ENCODE peak calls at places on chromosomes 1 and 21, in six cellular contexts. One of them, this sample, is unnamed.

GRCh38 chr1:233614173-233614742 is 352 bp downstream of the KCNK1 start:
- DNase-seq in heart right ventricle: no peak
- DNase-seq in GM23338: peak; percentile 65
- DNase-seq in fibroblast of the aortic adventitia: peak; percentile 47
- DNase-seq in AG10803: peak; percentile 45
- DNase-seq in pancreas: peak; percentile 51
- DNase-seq in this sample: peak; percentile 34

GRCh38 chr21:35611752-35612151 is 448.6 kb downstream of the SETD4 start:
- DNase-seq in heart right ventricle: no peak
- DNase-seq in fibroblast of the aortic adventitia: peak; percentile 52
- DNase-seq in GM23338: no peak
- DNase-seq in pancreas: no peak
- DNase-seq in AG10803: peak; percentile 16
- DNase-seq in this sample: no peak

GRCh38 chr1:219883400-219884332 is 44.7 kb downstream of the SLC30A10 start:
- DNase-seq in heart right ventricle: no peak
- DNase-seq in AG10803: no peak
- DNase-seq in GM23338: peak; percentile 51
- DNase-seq in fibroblast of the aortic adventitia: no peak
- DNase-seq in pancreas: no peak
- DNase-seq in this sample: no peak

GRCh38 chr1:228309548-228310067 is 97.0 kb downstream of the TRIM11 start:
- DNase-seq in fibroblast of the aortic adventitia: no peak
- DNase-seq in GM23338: no peak
- DNase-seq in AG10803: no peak
- DNase-seq in heart right ventricle: no peak
- DNase-seq in pancreas: no peak
- DNase-seq in this sample: no peak

GRCh38 chr21:30463713-30464112 is 16.5 kb downstream of the KRTAP19-1 start:
- DNase-seq in fibroblast of the aortic adventitia: no peak
- DNase-seq in heart right ventricle: no peak
- DNase-seq in GM23338: peak; percentile 67
- DNase-seq in AG10803: no peak
- DNase-seq in pancreas: no peak
- DNase-seq in this sample: peak; percentile 14

GRCh38 chr21:39217356-39218081 is 34.3 kb upstream of the PSMG1 start:
- DNase-seq in heart right ventricle: no peak
- DNase-seq in pancreas: no peak
- DNase-seq in AG10803: no peak
- DNase-seq in GM23338: no peak
- DNase-seq in fibroblast of the aortic adventitia: no peak
- DNase-seq in this sample: no peak

GRCh38 chr1:89701746-89702241 is 68.9 kb downstream of the LRRC8C start:
- DNase-seq in heart right ventricle: peak; percentile 9
- DNase-seq in GM23338: no peak
- DNase-seq in pancreas: no peak
- DNase-seq in AG10803: no peak
- DNase-seq in fibroblast of the aortic adventitia: peak; percentile 78
- DNase-seq in this sample: peak; percentile 63

GRCh38 chr1:221795400-221795799 is 53.5 kb upstream of the DUSP10 start:
- DNase-seq in heart right ventricle: no peak
- DNase-seq in AG10803: no peak
- DNase-seq in GM23338: no peak
- DNase-seq in pancreas: no peak
- DNase-seq in fibroblast of the aortic adventitia: no peak
- DNase-seq in this sample: no peak

GRCh38 chr1:220878223-220879081 is 791 bp upstream of the HLX start:
- DNase-seq in fibroblast of the aortic adventitia: no peak
- DNase-seq in heart right ventricle: peak; percentile 42
- DNase-seq in AG10803: no peak
- DNase-seq in GM23338: peak; percentile 38
- DNase-seq in pancreas: peak; percentile 46
- DNase-seq in this sample: no peak

GRCh38 chr1:234659538-234659937 is 49.6 kb upstream of the IRF2BP2 start:
- DNase-seq in fibroblast of the aortic adventitia: peak; percentile 75
- DNase-seq in AG10803: peak; percentile 69
- DNase-seq in GM23338: no peak
- DNase-seq in heart right ventricle: no peak
- DNase-seq in pancreas: no peak
- DNase-seq in this sample: peak; percentile 73

GRCh38 chr1:29243023-29243862 is 6.9 kb downstream of the PTPRU start:
- DNase-seq in GM23338: no peak
- DNase-seq in AG10803: no peak
- DNase-seq in pancreas: no peak
- DNase-seq in heart right ventricle: no peak
- DNase-seq in fibroblast of the aortic adventitia: no peak
- DNase-seq in this sample: no peak

GRCh38 chr1:3369437-3370076 is 84.9 kb upstream of the ARHGEF16 start:
- DNase-seq in heart right ventricle: peak; percentile 57
- DNase-seq in pancreas: no peak
- DNase-seq in GM23338: no peak
- DNase-seq in AG10803: peak; percentile 85
- DNase-seq in fibroblast of the aortic adventitia: peak; percentile 100
- DNase-seq in this sample: peak; percentile 90

GRCh38 chr1:72623299-72623708 is 341.0 kb upstream of the NEGR1 start:
- DNase-seq in heart right ventricle: no peak
- DNase-seq in pancreas: no peak
- DNase-seq in fibroblast of the aortic adventitia: peak; percentile 60
- DNase-seq in AG10803: peak; percentile 56
- DNase-seq in GM23338: peak; percentile 81
- DNase-seq in this sample: peak; percentile 43

GRCh38 chr1:54253480-54253879 is 53.5 kb downstream of the MRPL37 start:
- DNase-seq in fibroblast of the aortic adventitia: peak; percentile 84
- DNase-seq in GM23338: no peak
- DNase-seq in pancreas: no peak
- DNase-seq in heart right ventricle: peak; percentile 32
- DNase-seq in AG10803: peak; percentile 86
- DNase-seq in this sample: peak; percentile 92

GRCh38 chr1:208004851-208005250 is 93.9 kb upstream of the CD34 start:
- DNase-seq in GM23338: no peak
- DNase-seq in AG10803: peak; percentile 66
- DNase-seq in fibroblast of the aortic adventitia: peak; percentile 67
- DNase-seq in pancreas: no peak
- DNase-seq in heart right ventricle: no peak
- DNase-seq in this sample: peak; percentile 60

GRCh38 chr1:206735553-206736031 is 35.0 kb upstream of the IL19 start:
- DNase-seq in fibroblast of the aortic adventitia: peak; percentile 27
- DNase-seq in GM23338: no peak
- DNase-seq in AG10803: no peak
- DNase-seq in heart right ventricle: no peak
- DNase-seq in pancreas: peak; percentile 15
- DNase-seq in this sample: peak; percentile 56

GRCh38 chr1:224928906-224929305 is 569 bp upstream of the DNAH14 start:
- DNase-seq in heart right ventricle: no peak
- DNase-seq in AG10803: no peak
- DNase-seq in pancreas: no peak
- DNase-seq in GM23338: no peak
- DNase-seq in fibroblast of the aortic adventitia: no peak
- DNase-seq in this sample: no peak

GRCh38 chr21:42855143-42855936 is 24.0 kb downstream of the WDR4 start:
- DNase-seq in AG10803: no peak
- DNase-seq in fibroblast of the aortic adventitia: no peak
- DNase-seq in GM23338: no peak
- DNase-seq in heart right ventricle: no peak
- DNase-seq in pancreas: no peak
- DNase-seq in this sample: no peak

GRCh38 chr21:43267391-43268085 is 98.7 kb downstream of the CRYAA start:
- DNase-seq in pancreas: no peak
- DNase-seq in AG10803: no peak
- DNase-seq in GM23338: no peak
- DNase-seq in fibroblast of the aortic adventitia: no peak
- DNase-seq in heart right ventricle: no peak
- DNase-seq in this sample: no peak

GRCh38 chr1:110478241-110478640 is 27.3 kb downstream of the PROK1 start:
- DNase-seq in GM23338: no peak
- DNase-seq in pancreas: no peak
- DNase-seq in heart right ventricle: no peak
- DNase-seq in AG10803: no peak
- DNase-seq in fibroblast of the aortic adventitia: no peak
- DNase-seq in this sample: no peak

GRCh38 chr1:110482662-110483307 is 31.8 kb downstream of the PROK1 start:
- DNase-seq in AG10803: no peak
- DNase-seq in heart right ventricle: no peak
- DNase-seq in fibroblast of the aortic adventitia: no peak
- DNase-seq in GM23338: peak; percentile 51
- DNase-seq in pancreas: no peak
- DNase-seq in this sample: no peak

GRCh38 chr1:110481968-110482623 is 31.1 kb downstream of the PROK1 start:
- DNase-seq in GM23338: peak; percentile 34
- DNase-seq in pancreas: no peak
- DNase-seq in AG10803: peak; percentile 16
- DNase-seq in heart right ventricle: no peak
- DNase-seq in fibroblast of the aortic adventitia: peak; percentile 19
- DNase-seq in this sample: no peak

GRCh38 chr1:110478886-110479285 is 27.9 kb downstream of the PROK1 start:
- DNase-seq in fibroblast of the aortic adventitia: no peak
- DNase-seq in AG10803: no peak
- DNase-seq in heart right ventricle: no peak
- DNase-seq in pancreas: no peak
- DNase-seq in GM23338: no peak
- DNase-seq in this sample: no peak

DNA sequence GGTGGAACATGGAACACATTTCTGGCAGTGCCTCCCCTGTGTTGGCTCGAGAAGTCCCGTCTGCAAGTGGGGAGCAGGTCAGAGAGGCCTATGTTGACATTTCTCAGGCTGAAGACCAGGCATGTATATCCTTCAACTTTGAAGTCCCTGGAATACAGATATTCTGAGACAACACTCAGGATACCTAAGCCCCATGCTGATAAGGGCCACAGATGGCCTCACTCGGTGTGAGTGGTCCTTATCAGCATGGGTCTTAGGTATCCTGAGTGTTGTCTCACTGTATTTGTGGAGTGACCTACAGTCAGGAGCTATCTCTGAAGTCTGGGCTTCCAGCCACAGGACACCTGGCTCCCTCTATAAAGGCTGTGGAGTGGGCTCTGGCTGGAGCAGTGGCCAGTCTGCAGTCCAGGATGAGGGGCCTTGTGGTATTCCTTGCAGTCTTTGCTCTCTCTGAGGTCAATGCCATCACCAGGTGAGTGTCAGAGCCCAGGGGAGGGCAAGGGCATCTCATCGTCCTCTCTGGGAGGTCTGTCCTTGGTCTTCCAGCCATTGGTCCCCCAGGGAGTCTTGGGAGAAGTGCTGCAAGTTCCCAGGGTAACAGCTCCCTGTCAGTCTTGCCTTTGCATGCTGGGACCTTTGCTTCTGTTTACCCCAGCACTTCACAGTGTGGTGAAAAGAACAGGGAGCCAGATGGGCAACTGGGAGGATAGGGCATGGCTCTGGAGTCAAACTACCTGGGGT is 29.6 kb downstream of the PROK1 start:
- DNase-seq in pancreas: no peak
- DNase-seq in heart right ventricle: no peak
- DNase-seq in fibroblast of the aortic adventitia: no peak
- DNase-seq in AG10803: no peak
- DNase-seq in GM23338: no peak
- DNase-seq in this sample: no peak
- H3K4me3 ChIP-seq in pancreas: no peak overlapping the region
- H3K4me3 ChIP-seq in heart right ventricle: no peak overlapping the region
- H3K4me3 ChIP-seq in fibroblast of the aortic adventitia: no peak overlapping the region
- H3K4me3 ChIP-seq in AG10803: no peak overlapping the region
- H3K4me3 ChIP-seq in GM23338: no peak overlapping the region
- H3K4me3 ChIP-seq in this sample: no peak overlapping the region

GRCh38 chr21:31875424-31876097 is 2.7 kb downstream of the HUNK start:
- DNase-seq in pancreas: no peak
- DNase-seq in GM23338: no peak
- DNase-seq in heart right ventricle: no peak
- DNase-seq in fibroblast of the aortic adventitia: no peak
- DNase-seq in AG10803: peak; percentile 58
- DNase-seq in this sample: peak; percentile 7

GRCh38 chr21:31874817-31875216 is 2.0 kb downstream of the HUNK start:
- DNase-seq in pancreas: peak; percentile 85
- DNase-seq in fibroblast of the aortic adventitia: no peak
- DNase-seq in AG10803: no peak
- DNase-seq in GM23338: peak; percentile 55
- DNase-seq in heart right ventricle: no peak
- DNase-seq in this sample: no peak

GRCh38 chr21:31873275-31873695 is 465 bp downstream of the HUNK start:
- DNase-seq in AG10803: no peak
- DNase-seq in heart right ventricle: no peak
- DNase-seq in pancreas: peak; percentile 33
- DNase-seq in fibroblast of the aortic adventitia: no peak
- DNase-seq in GM23338: peak; percentile 63
- DNase-seq in this sample: no peak

GRCh38 chr21:31872452-31873274 is at the start of gene HUNK:
- DNase-seq in AG10803: peak; percentile 56
- DNase-seq in fibroblast of the aortic adventitia: peak; percentile 10
- DNase-seq in heart right ventricle: no peak
- DNase-seq in GM23338: peak; percentile 73
- DNase-seq in pancreas: peak; percentile 81
- DNase-seq in this sample: peak; percentile 28

DNA sequence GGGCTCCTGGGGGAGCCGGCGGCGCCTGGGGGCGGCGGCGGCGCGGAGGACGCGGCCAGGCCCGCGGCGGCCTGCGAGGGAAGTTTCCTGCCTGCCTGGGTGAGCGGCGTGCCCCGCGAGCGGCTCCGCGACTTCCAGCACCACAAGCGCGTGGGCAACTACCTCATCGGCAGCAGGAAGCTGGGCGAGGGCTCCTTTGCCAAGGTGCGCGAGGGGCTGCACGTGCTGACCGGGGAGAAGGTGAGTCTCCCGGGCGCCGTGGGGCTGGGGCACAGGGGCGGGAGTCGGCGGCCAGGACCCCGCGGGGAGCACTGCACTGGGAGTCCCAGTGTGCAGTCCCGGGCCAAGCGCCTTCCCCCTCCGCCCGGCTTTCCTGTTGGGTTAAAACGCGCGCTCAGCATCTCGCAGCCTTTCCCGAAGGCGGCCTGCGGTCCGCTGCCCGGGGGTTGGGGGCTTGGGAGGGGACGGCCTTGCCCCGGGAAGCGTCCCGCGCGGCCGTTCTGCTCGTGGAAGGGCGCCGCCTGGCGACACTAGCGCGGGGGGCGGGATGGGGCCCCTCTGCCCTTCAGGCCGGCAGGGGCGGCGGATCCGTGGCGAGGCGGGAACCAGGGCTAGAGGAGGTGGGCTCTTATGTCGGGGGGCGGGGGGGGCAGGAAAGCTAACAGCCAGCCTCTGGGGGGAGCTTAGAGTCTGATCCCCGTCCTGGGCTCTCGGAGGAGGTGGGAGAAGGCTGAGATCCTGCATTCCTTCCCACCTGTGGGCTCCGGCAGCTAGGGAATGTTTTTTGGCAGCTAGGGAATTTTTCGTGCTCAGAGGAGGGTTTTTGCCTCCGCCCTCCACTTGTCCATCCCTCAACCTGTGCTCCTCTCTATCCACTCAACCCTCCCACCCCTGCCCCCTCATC is 1.1 kb downstream of the HUNK start:
- DNase-seq in AG10803: peak; percentile 39
- DNase-seq in pancreas: peak; percentile 71
- DNase-seq in GM23338: peak; percentile 73
- DNase-seq in heart right ventricle: no peak
- DNase-seq in fibroblast of the aortic adventitia: no peak
- DNase-seq in this sample: peak; percentile 4
- TF ChIP-seq CTCF in AG10803: peak; percentile 45
- TF ChIP-seq CTCF in pancreas: peak; percentile 65
- TF ChIP-seq CTCF in GM23338: peak; percentile 76
- TF ChIP-seq CTCF in heart right ventricle: peak; percentile 38
- TF ChIP-seq CTCF in fibroblast of the aortic adventitia: peak; percentile 30
- TF ChIP-seq CTCF in this sample: no peak

GRCh38 chr1:162360237-162360873 is 16.3 kb downstream of the SPATA46 start:
- DNase-seq in AG10803: no peak
- DNase-seq in GM23338: no peak
- DNase-seq in fibroblast of the aortic adventitia: no peak
- DNase-seq in pancreas: no peak
- DNase-seq in heart right ventricle: no peak
- DNase-seq in this sample: no peak
- H3K4me3 ChIP-seq in AG10803: no peak overlapping the region
- H3K4me3 ChIP-seq in GM23338: no peak overlapping the region
- H3K4me3 ChIP-seq in fibroblast of the aortic adventitia: no peak overlapping the region
- H3K4me3 ChIP-seq in pancreas: no peak overlapping the region
- H3K4me3 ChIP-seq in heart right ventricle: no peak overlapping the region
- H3K4me3 ChIP-seq in this sample: no peak overlapping the region

GRCh38 chr21:45615145-45615711 is 28.3 kb upstream of the PCBP3 start:
- DNase-seq in GM23338: no peak
- DNase-seq in heart right ventricle: no peak
- DNase-seq in AG10803: no peak
- DNase-seq in pancreas: no peak
- DNase-seq in fibroblast of the aortic adventitia: peak; percentile 33
- DNase-seq in this sample: no peak
- TF ChIP-seq CTCF in GM23338: no peak
- TF ChIP-seq CTCF in heart right ventricle: no peak
- TF ChIP-seq CTCF in AG10803: no peak
- TF ChIP-seq CTCF in pancreas: no peak
- TF ChIP-seq CTCF in fibroblast of the aortic adventitia: no peak
- TF ChIP-seq CTCF in this sample: no peak

This sample was measured in choroid plexus epithelial cell.